ENCODE peak calls at places on chromosomes 2 and 18, in five cellular contexts. J is IMR-90, A is neuronal stem cell, W is H9, D is H1. X is an unnamed sample.
A peak's percentile ranks its signal among the peaks of the same experiment; 100 is the strongest.

GRCh38 chr18:28112056-28112470 is 64.9 kb downstream of the CDH2 start:
- DNase-seq in D (no peak), A (no peak), W (no peak), J (peak; percentile 89), X (no peak)

GRCh38 chr2:45669109-45669508 is 17.6 kb downstream of the PRKCE start:
- DNase-seq in A (no peak), D (no peak), W (no peak), J (peak; percentile 73), X (peak; percentile 77)

GRCh38 chr18:36697905-36698304 is 130.9 kb downstream of the TPGS2 start:
- DNase-seq in J (peak; percentile 94), W (no peak), D (no peak), A (no peak), X (no peak)

GRCh38 chr2:30232801-30233130 is 1.4 kb downstream of the LBH start:
- DNase-seq in J (no peak), W (no peak), A (no peak), D (no peak), X (no peak)

GRCh38 chr2:190529486-190530104 is 4.9 kb downstream of the NEMP2 start:
- DNase-seq in A (no peak), J (peak; percentile 47), W (no peak), D (no peak), X (no peak)

GRCh38 chr2:149006883-149007543 is 31.5 kb upstream of the LYPD6B start:
- DNase-seq in A (no peak), W (no peak), D (no peak), J (no peak), X (no peak)

GRCh38 chr2:207231106-207231860 is 65.5 kb upstream of the KLF7 start:
- DNase-seq in D (no peak), J (no peak), W (no peak), A (no peak), X (no peak)

GRCh38 chr2:177464549-177464948 is 72.0 kb downstream of the AGPS start:
- DNase-seq in A (no peak), W (no peak), D (no peak), J (peak; percentile 70), X (peak; percentile 6)

GRCh38 chr2:24058887-24059286 is 9.3 kb downstream of the FKBP1B start:
- DNase-seq in J (no peak), A (no peak), W (no peak), D (no peak), X (no peak)

GRCh38 chr2:210577263-210578071 is 21.1 kb downstream of the CPS1 start:
- DNase-seq in W (no peak), A (peak; percentile 40), J (peak; percentile 59), D (no peak), X (no peak)

GRCh38 chr2:949894-950626 is 589 bp upstream of the SNTG2 start:
- DNase-seq in D (peak; percentile 74), J (no peak), A (no peak), W (peak; percentile 61), X (no peak)

GRCh38 chr2:66578067-66578852 is 143.3 kb downstream of the MEIS1 start:
- DNase-seq in A (no peak), W (peak; percentile 38), D (peak; percentile 62), J (peak; percentile 76), X (no peak)

GRCh38 chr18:36187138-36187825 is at the start of gene MOCOS:
- DNase-seq in J (peak; percentile 42), D (peak; percentile 94), A (peak; percentile 61), W (peak; percentile 85), X (peak; percentile 85)

GRCh38 chr2:54444503-54444902 is 11.6 kb upstream of the SPTBN1 start:
- DNase-seq in D (no peak), A (no peak), W (no peak), J (no peak), X (no peak)

GRCh38 chr2:64212801-64213321 is 68.6 kb upstream of the PELI1 start:
- DNase-seq in D (no peak), J (peak; percentile 31), W (no peak), A (no peak), X (peak; percentile 18)

GRCh38 chr2:67891642-67892041 is 171.2 kb downstream of the C1D start:
- DNase-seq in A (no peak), J (no peak), D (no peak), W (no peak), X (no peak)

GRCh38 chr2:24643051-24643450 is 150.1 kb downstream of the PTRHD1 start:
- DNase-seq in A (no peak), W (no peak), D (no peak), J (no peak), X (no peak)

GRCh38 chr2:217950401-217950871 is 52.4 kb downstream of the TNS1 start:
- DNase-seq in J (no peak), A (no peak), D (no peak), W (no peak), X (no peak)

GRCh38 chr2:157173740-157174184 is 83.7 kb upstream of the GALNT5 start:
- DNase-seq in J (peak; percentile 100), A (no peak), D (no peak), W (no peak), X (peak; percentile 13)

GRCh38 chr2:13114391-13114790 is 397.7 kb downstream of the TRIB2 start:
- DNase-seq in A (no peak), W (no peak), J (peak; percentile 11), D (no peak), X (no peak)

GRCh38 chr2:230715201-230715600 is 2.6 kb downstream of the CAB39 start:
- DNase-seq in W (no peak), D (no peak), A (no peak), J (peak; percentile 52), X (no peak)

GRCh38 chr2:203814661-203815540 is 52.7 kb upstream of the CTLA4 start:
- DNase-seq in D (no peak), W (peak; percentile 52), A (peak; percentile 37), J (peak; percentile 82), X (peak; percentile 25)

GRCh38 chr2:205361272-205361671 is 321.0 kb upstream of the NRP2 start:
- DNase-seq in W (no peak), D (no peak), A (no peak), J (no peak), X (no peak)

GRCh38 chr2:136360790-136361189 is 242.8 kb upstream of the CXCR4 start:
- DNase-seq in A (no peak), J (no peak), D (no peak), W (peak; percentile 6), X (no peak)

GRCh38 chr18:77086034-77086433 is 46.5 kb downstream of the MBP start:
- DNase-seq in D (no peak), J (peak; percentile 81), W (no peak), A (no peak), X (no peak)

GRCh38 chr18:70380915-70381896 is 92.4 kb downstream of the SOCS6 start:
- DNase-seq in W (peak; percentile 55), J (no peak), D (no peak), A (peak; percentile 50), X (no peak)

GRCh38 chr2:160652236-160652635 is 158.6 kb upstream of the RBMS1 start:
- DNase-seq in J (no peak), W (no peak), A (no peak), D (no peak), X (peak; percentile 93)

GRCh38 chr18:9804517-9805104 is 81.2 kb upstream of the TXNDC2 start:
- DNase-seq in W (no peak), A (no peak), D (no peak), J (no peak), X (no peak)

DNA sequence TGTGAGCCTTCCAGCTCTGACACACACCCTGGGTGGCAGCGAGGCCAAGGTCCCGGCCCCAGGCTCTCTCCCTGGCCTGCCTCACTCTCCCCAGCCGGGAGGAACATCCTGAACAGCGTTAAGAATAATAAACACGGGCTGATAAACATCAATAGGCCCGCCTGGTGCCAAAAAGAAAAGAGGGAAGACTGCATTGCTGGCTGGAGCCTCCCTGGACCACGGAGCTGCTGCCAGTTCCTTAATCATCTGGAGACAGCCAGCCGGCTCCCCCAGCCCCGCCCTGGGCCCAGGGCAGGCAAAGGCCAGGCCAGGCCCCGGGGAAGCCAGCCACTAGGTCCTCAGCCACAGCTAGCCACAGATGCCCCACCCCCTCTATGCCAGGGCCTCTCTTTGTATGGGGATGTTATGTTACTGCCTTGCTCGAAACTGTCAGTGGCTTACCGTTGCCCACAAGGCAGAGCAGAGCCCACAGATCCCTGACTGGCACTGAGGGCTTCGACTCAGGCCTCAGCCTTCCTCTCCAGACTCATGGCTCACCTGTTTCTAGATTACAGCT is 293.7 kb downstream of the DYSF start:
- DNase-seq in W (no peak), D (no peak), A (no peak), J (no peak), X (peak; percentile 10)
- H2AK5ac ChIP-seq in W (no peak overlapping the region), D (no peak overlapping the region), A (no peak overlapping the region), J (peak overlapping the region; percentile 73), X (peak overlapping the region; percentile 31)

DNA sequence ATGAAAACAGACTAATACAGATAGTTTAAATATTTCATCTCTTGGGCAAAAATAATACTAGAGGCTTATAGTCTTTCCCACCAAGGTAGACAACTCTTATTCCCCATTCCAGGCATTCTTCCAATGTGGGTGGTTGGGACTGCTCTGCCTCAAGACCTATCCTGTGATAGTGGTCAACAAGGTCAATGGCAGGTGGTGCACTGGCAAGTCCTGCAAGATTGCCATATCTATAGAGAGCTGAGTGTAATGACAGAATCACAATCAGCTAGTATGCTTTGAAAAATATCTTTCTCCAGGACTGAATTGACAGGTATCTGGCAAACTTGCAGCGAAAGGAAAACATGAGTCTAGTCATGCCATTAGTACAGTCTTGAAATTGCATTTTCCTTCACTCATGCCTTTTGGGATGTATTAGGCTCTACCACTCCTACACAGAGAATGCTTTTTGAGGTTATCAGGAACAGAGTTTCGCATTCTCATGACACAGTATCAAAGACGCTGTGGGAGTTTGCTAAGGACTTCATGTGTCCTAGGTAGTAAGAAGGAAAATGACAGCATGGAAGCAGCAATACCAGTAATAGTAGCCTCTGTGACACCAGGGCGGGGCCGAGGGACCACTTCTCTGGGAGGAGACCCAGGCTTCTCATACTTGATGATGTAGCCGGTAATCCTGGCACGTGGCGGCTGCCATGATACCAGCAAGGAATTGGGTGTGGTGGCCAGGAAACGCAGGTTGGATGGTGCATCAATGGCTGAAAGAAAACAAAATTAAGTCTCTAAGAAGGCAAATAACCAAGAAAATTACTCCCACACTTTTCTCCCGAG is 61.0 kb downstream of the FN1 start:
- DNase-seq in A (no peak), J (no peak), W (no peak), D (no peak), X (no peak)
- H3K14ac ChIP-seq in A (no peak overlapping the region), J (no peak overlapping the region), W (no peak overlapping the region), D (no peak overlapping the region), X (no peak overlapping the region)

GRCh38 chr2:168583710-168584521 is 127.8 kb downstream of the CERS6 start:
- DNase-seq in J (peak; percentile 67), D (no peak), W (no peak), A (no peak), X (no peak)
- H2AK5ac ChIP-seq in J (no peak overlapping the region), D (no peak overlapping the region), W (no peak overlapping the region), A (no peak overlapping the region), X (no peak overlapping the region)

GRCh38 chr18:47930086-47930843 is at the start of gene SMAD2:
- DNase-seq in W (peak; percentile 92), D (peak; percentile 91), A (peak; percentile 87), J (peak; percentile 35), X (peak; percentile 49)
- H3K14ac ChIP-seq in W (peak within 1 kb of the TSS; percentile 84), D (no peak within 1 kb of the TSS), A (peak within 1 kb of the TSS; percentile 87), J (peak within 1 kb of the TSS; percentile 51), X (peak within 1 kb of the TSS; percentile 96)

X was measured in trophoblast cell.